ENCODE peak calls at places on chromosomes 3 and 15, in five cellular contexts. C is LoVo, Z is cardiac fibroblast, V is AG09319, T is ovary. B is an unnamed sample.
A peak's percentile ranks its signal among the peaks of the same experiment; 100 is the strongest.

GRCh38 chr3:63908081-63908736 is 4.0 kb downstream of the SCAANT1 start:
- DNase-seq in Z (peak; percentile 70), V (no peak), C (no peak), T (no peak), B (no peak)

GRCh38 chr15:57505949-57506391 is 85.7 kb upstream of the MYZAP start:
- DNase-seq in T (peak; percentile 43), Z (peak; percentile 90), C (no peak), V (no peak), B (peak; percentile 36)

GRCh38 chr3:185582236-185582635 is 3.9 kb upstream of the SENP2 start:
- DNase-seq in T (no peak), V (no peak), C (no peak), Z (no peak), B (no peak)

GRCh38 chr3:176699307-176699706 is 498.0 kb downstream of the TBL1XR1 start:
- DNase-seq in V (no peak), C (no peak), Z (no peak), T (no peak), B (no peak)

GRCh38 chr3:106508331-106508893 is 639.6 kb upstream of the CBLB start:
- DNase-seq in V (no peak), C (no peak), Z (no peak), T (no peak), B (no peak)

GRCh38 chr3:53677406-53677805 is 168.8 kb downstream of the CHDH start:
- DNase-seq in V (no peak), T (no peak), C (no peak), Z (peak; percentile 2), B (no peak)

GRCh38 chr15:74242296-74242929 is 6.3 kb downstream of the CCDC33 start:
- DNase-seq in V (no peak), C (no peak), T (no peak), Z (peak; percentile 51), B (no peak)

GRCh38 chr15:68410466-68411200 is 21.3 kb downstream of the ITGA11 start:
- DNase-seq in T (no peak), C (no peak), V (no peak), Z (no peak), B (peak; percentile 24)

GRCh38 chr15:92163641-92164040 is 230.0 kb upstream of the ST8SIA2 start:
- DNase-seq in T (no peak), Z (no peak), V (no peak), C (no peak), B (no peak)